ENCODE peak calls at places on chromosomes 11 and 22, in four cellular contexts. K is GM12878, J is A549, D is HepG2. W is an unnamed sample.

GRCh38 chr11:121654506-121655480 is 202.0 kb upstream of the SORL1-AS1 start:
- DNase-seq in K (no peak), J (no peak), D (peak), W (no peak)

GRCh38 chr11:83042966-83043711 is 28.6 kb downstream of the RAB30 start:
- DNase-seq in K (no peak), J (no peak), D (no peak), W (no peak)

GRCh38 chr11:118310781-118311485 is 6.4 kb downstream of the CD3E start:
- DNase-seq in K (no peak), J (no peak), D (no peak), W (no peak)

GRCh38 chr22:19067696-19068348 is 54.4 kb downstream of the DGCR2 start:
- DNase-seq in K (no peak), J (no peak), D (no peak), W (no peak)

GRCh38 chr11:63760487-63761079 is 8.0 kb downstream of the ZFTA start:
- DNase-seq in K (no peak), J (no peak), D (no peak), W (no peak)

GRCh38 chr11:43366597-43367121 is 7.9 kb downstream of the TTC17 start:
- DNase-seq in K (no peak), J (no peak), D (no peak), W (peak)

GRCh38 chr11:3894128-3894731 is 38.8 kb downstream of the STIM1 start:
- DNase-seq in K (peak), J (no peak), D (no peak), W (peak)

GRCh38 chr11:64441127-64441526 is 82.2 kb downstream of the RPS6KA4 start:
- DNase-seq in K (no peak), J (no peak), D (no peak), W (no peak)

GRCh38 chr22:38238519-38239051 is 34.2 kb downstream of the TMEM184B start:
- DNase-seq in K (no peak), J (no peak), D (no peak), W (no peak)

GRCh38 chr11:3627291-3627690 is 14.5 kb downstream of the ART5 start:
- DNase-seq in K (no peak), J (no peak), D (no peak), W (no peak)

GRCh38 chr11:121070951-121071350 is 30.1 kb upstream of the TECTA start:
- DNase-seq in K (no peak), J (no peak), D (no peak), W (no peak)

GRCh38 chr11:76415073-76415472 is 29.7 kb upstream of the EMSY start:
- DNase-seq in K (no peak), J (no peak), D (no peak), W (no peak)

GRCh38 chr11:2511421-2512369 is 66.9 kb downstream of the KCNQ1 start:
- DNase-seq in K (no peak), J (no peak), D (no peak), W (peak)

GRCh38 chr11:44357734-44358133 is 47.8 kb upstream of the ALX4 start:
- DNase-seq in K (no peak), J (no peak), D (no peak), W (no peak)

GRCh38 chr22:28864878-28865596 is 18.3 kb upstream of the ZNRF3 start:
- DNase-seq in K (no peak), J (no peak), D (peak), W (no peak)

GRCh38 chr11:64652586-64653387 is 61.8 kb downstream of the SLC22A12 start:
- DNase-seq in K (no peak), J (peak), D (peak), W (peak)

GRCh38 chr22:44658371-44658953 is 43.5 kb upstream of the PRR5 start:
- DNase-seq in K (no peak), J (no peak), D (no peak), W (no peak)

GRCh38 chr11:10900686-10901415 is 43.0 kb upstream of the ZBED5 start:
- DNase-seq in K (no peak), J (no peak), D (no peak), W (peak)

GRCh38 chr22:30605449-30606110 is 1.4 kb upstream of the TCN2 start:
- DNase-seq in K (no peak), J (peak), D (peak), W (peak)

GRCh38 chr11:1304376-1304775 is 5.1 kb downstream of the TOLLIP start:
- DNase-seq in K (no peak), J (peak), D (peak), W (no peak)

GRCh38 chr11:31424652-31425051 is 55.0 kb downstream of the DNAJC24 start:
- DNase-seq in K (no peak), J (no peak), D (no peak), W (no peak)

GRCh38 chr11:93662177-93662575 is 694 bp downstream of the CEP295 start:
- DNase-seq in K (no peak), J (no peak), D (no peak), W (no peak)

GRCh38 chr11:119338318-119338890 is 2.3 kb downstream of the C1QTNF5 start:
- DNase-seq in K (no peak), J (peak), D (peak), W (peak)

GRCh38 chr11:116513894-116514293 is 258.9 kb downstream of the BUD13 start:
- DNase-seq in K (no peak), J (no peak), D (peak), W (peak)

GRCh38 chr22:39674536-39674935 is 104.0 kb downstream of the CACNA1I start:
- DNase-seq in K (no peak), J (no peak), D (no peak), W (no peak)

GRCh38 chr22:24486501-24486921 is 8.6 kb upstream of the UPB1 start:
- DNase-seq in K (no peak), J (peak), D (peak), W (no peak)

GRCh38 chr22:33076368-33076767 is 18.2 kb upstream of the SYN3 start:
- DNase-seq in K (no peak), J (no peak), D (no peak), W (no peak)

GRCh38 chr22:30561402-30562154 is 12.9 kb downstream of the GAL3ST1 start:
- DNase-seq in K (no peak), J (no peak), D (no peak), W (no peak)

GRCh38 chr11:21625982-21626381 is 566.9 kb upstream of the ANO5 start:
- DNase-seq in K (no peak), J (no peak), D (no peak), W (no peak)

GRCh38 chr11:13440100-13440855 is 22.7 kb downstream of the BTBD10 start:
- DNase-seq in K (no peak), J (peak), D (no peak), W (no peak)

GRCh38 chr11:76602431-76602861 is 68.1 kb downstream of the LRRC32 start:
- DNase-seq in K (no peak), J (no peak), D (no peak), W (no peak)

GRCh38 chr11:34395916-34396555 is 38.2 kb upstream of the ABTB2 start:
- DNase-seq in K (no peak), J (peak), D (no peak), W (no peak)

GRCh38 chr22:39308614-39309363 is 10.6 kb downstream of the RPL3 start:
- DNase-seq in K (no peak), J (peak), D (no peak), W (no peak)

GRCh38 chr11:32307921-32308320 is 127.4 kb downstream of the WT1 start:
- DNase-seq in K (no peak), J (no peak), D (no peak), W (no peak)

GRCh38 chr11:32952421-32952820 is 59.8 kb downstream of the QSER1 start:
- DNase-seq in K (no peak), J (no peak), D (no peak), W (no peak)

GRCh38 chr11:32420937-32421532 is 14.3 kb downstream of the WT1 start:
- DNase-seq in K (peak), J (no peak), D (no peak), W (peak)

GRCh38 chr11:12377824-12378593 is 638 bp downstream of the PARVA start:
- DNase-seq in K (no peak), J (peak), D (peak), W (peak)

GRCh38 chr11:27926981-27927481 is 180.9 kb downstream of the KIF18A start:
- DNase-seq in K (no peak), J (no peak), D (no peak), W (peak)

DNA sequence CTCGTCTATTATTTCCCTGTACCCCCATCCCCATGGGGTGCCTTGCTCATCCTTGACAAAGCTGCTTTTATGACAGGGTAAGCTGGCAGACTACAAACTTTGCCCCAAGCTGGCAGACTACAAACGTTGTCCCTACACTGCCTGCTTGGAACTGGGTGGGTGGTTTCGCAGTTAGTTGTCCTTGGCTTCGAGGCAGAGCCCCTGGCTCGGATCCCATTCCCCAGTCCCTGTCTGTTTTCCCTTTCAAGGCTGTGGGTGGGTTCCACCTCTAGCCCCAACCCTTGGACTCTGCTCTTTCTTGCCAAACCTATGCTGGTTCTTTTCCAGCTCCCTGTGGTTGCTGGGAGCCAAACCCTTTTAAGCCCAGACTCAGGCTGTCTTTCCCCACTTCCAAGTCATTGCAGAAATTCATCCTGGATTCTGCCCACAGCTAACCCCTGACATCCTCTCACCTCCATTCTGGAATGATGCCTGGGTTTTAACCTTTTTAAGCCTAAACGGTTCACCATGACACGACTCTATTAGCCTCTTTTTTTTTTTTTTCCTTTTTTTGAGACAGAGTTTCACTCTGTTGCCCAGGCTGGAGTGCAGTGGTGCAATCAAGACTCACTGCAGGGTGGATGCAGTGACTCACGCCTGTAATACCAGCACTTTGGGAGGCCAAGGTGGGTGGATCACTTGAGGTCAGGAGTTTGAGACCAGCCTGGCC is 9.2 kb upstream of the RBM14 start:
- DNase-seq in K (no peak), J (no peak), D (peak), W (no peak)
- TF ChIP-seq POLR2AphosphoS2 in K (no peak), J (no peak), D (no peak), W (no peak)

GRCh38 chr11:73998846-73999575 is 9.9 kb downstream of the UCP3 start:
- DNase-seq in K (no peak), J (no peak), D (no peak), W (no peak)

GRCh38 chr11:73995731-73996130 is 13.1 kb upstream of the UCP2 start:
- DNase-seq in K (no peak), J (no peak), D (no peak), W (no peak)

GRCh38 chr11:73996161-73996747 is 12.6 kb downstream of the UCP3 start:
- DNase-seq in K (no peak), J (no peak), D (no peak), W (no peak)

GRCh38 chr11:73995247-73995646 is 12.6 kb upstream of the UCP2 start:
- DNase-seq in K (no peak), J (no peak), D (no peak), W (no peak)

DNA sequence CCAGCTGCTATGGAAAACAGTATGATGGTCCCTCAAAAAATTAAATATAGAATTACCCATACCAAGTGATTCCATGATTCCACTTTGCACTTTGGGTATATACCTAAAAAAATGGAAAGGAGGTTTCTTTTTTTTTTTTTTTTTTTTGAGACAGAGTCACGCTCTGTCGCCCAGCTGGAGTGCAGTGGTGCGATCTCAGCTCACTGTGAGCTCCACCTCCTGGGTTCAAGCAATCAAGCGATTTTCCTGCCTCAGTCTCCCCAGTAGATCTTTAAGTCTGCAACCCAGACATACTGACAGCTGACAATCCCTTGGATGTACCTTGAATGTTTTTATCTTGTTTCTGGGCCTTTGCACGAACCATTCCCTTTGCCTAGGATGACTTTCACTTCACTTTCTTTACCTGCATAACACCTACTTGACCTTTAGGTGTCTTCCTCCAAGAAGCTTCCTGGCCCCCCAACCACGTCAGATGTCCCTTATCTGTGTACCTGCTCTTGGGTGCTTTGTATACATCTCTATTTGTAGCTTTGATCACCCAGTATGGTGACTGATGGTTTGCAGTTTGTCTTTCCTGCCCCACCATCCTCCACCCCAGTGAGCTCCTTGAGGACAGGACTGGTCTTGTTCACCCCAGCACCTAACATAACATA is 11.6 kb downstream of the UCP3 start:
- DNase-seq in K (no peak), J (no peak), D (no peak), W (no peak)
- TF ChIP-seq POLR2AphosphoS2 in K (no peak), J (no peak), D (no peak), W (no peak)

GRCh38 chr11:126823271-126823670 is 177.3 kb downstream of the KIRREL3 start:
- DNase-seq in K (no peak), J (no peak), D (no peak), W (no peak)

GRCh38 chr11:126829716-126830115 is 170.9 kb downstream of the KIRREL3 start:
- DNase-seq in K (no peak), J (no peak), D (no peak), W (no peak)

GRCh38 chr11:126821832-126822231 is 178.7 kb downstream of the KIRREL3 start:
- DNase-seq in K (no peak), J (no peak), D (no peak), W (no peak)

GRCh38 chr11:126824035-126824607 is 176.4 kb downstream of the KIRREL3 start:
- DNase-seq in K (no peak), J (no peak), D (no peak), W (no peak)
- TF ChIP-seq POLR2AphosphoS2 in K (no peak), J (no peak), D (no peak), W (no peak)

GRCh38 chr11:134139873-134140331 is 71.0 kb downstream of the JAM3 start:
- DNase-seq in K (peak), J (peak), D (peak), W (peak)
- TF ChIP-seq POLR2AphosphoS2 in K (no peak), J (no peak), D (no peak), W (no peak)

GRCh38 chr11:123798513-123799252 is 7.5 kb downstream of the OR6M1 start:
- DNase-seq in K (no peak), J (no peak), D (no peak), W (no peak)
- TF ChIP-seq POLR2AphosphoS2 in K (no peak), J (no peak), D (no peak), W (no peak)

GRCh38 chr22:27625769-27626674 is 175.5 kb downstream of the MN1 start:
- DNase-seq in K (no peak), J (no peak), D (no peak), W (no peak)
- TF ChIP-seq POLR2AphosphoS2 in K (no peak), J (no peak), D (no peak), W (no peak)

DNA sequence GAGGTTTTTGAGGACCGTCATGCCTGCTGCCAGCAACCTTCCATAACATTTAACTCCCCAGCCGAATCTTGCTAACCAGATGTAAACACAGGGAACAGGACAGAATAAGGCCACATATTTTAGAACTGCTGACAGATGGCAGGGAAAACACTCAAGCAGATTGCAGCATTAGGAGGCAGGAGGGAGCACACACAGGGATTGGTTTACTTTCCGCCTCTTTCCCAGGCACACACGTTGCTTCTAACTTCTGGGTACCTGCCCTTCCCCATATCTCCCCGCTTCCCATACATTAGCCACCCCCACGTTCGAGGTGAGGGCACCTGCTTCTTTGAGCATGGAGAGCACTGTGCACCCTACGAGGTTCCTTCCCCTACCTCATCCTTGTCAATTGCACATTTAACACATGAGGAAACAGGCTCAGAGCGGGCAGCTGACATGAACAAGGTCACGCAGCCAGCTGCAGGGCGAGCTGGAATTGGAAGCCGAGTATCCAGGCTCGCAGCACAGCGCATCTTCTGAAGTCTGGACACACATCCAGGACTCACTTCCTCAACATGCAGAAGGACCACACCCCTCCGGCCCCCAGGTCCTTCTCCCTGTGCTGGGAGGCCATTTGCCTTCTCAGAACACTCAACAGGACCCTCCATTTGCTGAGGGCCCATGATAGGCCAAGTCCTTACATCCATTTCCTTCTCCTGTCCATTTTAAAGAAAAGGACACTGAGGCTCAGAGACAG is 18.7 kb downstream of the ASPHD2 start:
- DNase-seq in K (no peak), J (no peak), D (no peak), W (no peak)
- TF ChIP-seq POLR2AphosphoS2 in K (no peak), J (no peak), D (no peak), W (no peak)

GRCh38 chr11:7016011-7016410 is 4.1 kb downstream of the ZNF214 start:
- DNase-seq in K (no peak), J (no peak), D (no peak), W (no peak)
- TF ChIP-seq POLR2AphosphoS2 in K (no peak), J (no peak), D (no peak), W (no peak)

GRCh38 chr11:129210831-129211181 is 18.7 kb upstream of the ARHGAP32 start:
- DNase-seq in K (no peak), J (no peak), D (no peak), W (no peak)

GRCh38 chr11:129211397-129211796 is 19.3 kb upstream of the ARHGAP32 start:
- DNase-seq in K (no peak), J (no peak), D (no peak), W (no peak)

GRCh38 chr11:129213261-129213660 is 21.1 kb upstream of the ARHGAP32 start:
- DNase-seq in K (no peak), J (no peak), D (no peak), W (no peak)

GRCh38 chr11:129214710-129215295 is 22.7 kb upstream of the ARHGAP32 start:
- DNase-seq in K (no peak), J (no peak), D (no peak), W (no peak)

GRCh38 chr11:129215506-129216245 is 23.6 kb upstream of the ARHGAP32 start:
- DNase-seq in K (no peak), J (no peak), D (no peak), W (no peak)
- TF ChIP-seq POLR2AphosphoS2 in K (no peak), J (no peak), D (no peak), W (no peak)

W was measured in K562.